ENCODE peak calls at places on chromosomes 11 and 22, in seven cellular contexts. H, X, G, L, K, A and T are unnamed samples.

GRCh38 chr11:34146866-34147265 is 41.4 kb downstream of the NAT10 start:
- DNase-seq in H (no peak), X (no peak), G (no peak), L (no peak), K (no peak), A (no peak), T (no peak)

GRCh38 chr11:86947541-86947940 is 7.7 kb downstream of the FZD4 start:
- DNase-seq in H (no peak), X (no peak), G (no peak), L (no peak), K (no peak), A (no peak), T (no peak)

GRCh38 chr11:5246772-5247478 is 2.7 kb downstream of the HBG1 start:
- DNase-seq in H (no peak), X (no peak), G (no peak), L (no peak), K (no peak), A (no peak), T (no peak)

GRCh38 chr22:37211853-37212173 is 464 bp downstream of the SSTR3 start:
- DNase-seq in H (no peak), X (no peak), G (no peak), L (no peak), K (no peak), A (no peak), T (no peak)

GRCh38 chr11:3939211-3939610 is 83.7 kb downstream of the STIM1 start:
- DNase-seq in H (no peak), X (no peak), G (no peak), L (no peak), K (no peak), A (no peak), T (no peak)

GRCh38 chr11:65133724-65134123 is 595 bp downstream of the SYVN1 start:
- DNase-seq in H (peak), X (no peak), G (no peak), L (no peak), K (no peak), A (no peak), T (no peak)

GRCh38 chr11:18429349-18429748 is 17.2 kb downstream of the LDHC start:
- DNase-seq in H (no peak), X (no peak), G (no peak), L (no peak), K (no peak), A (no peak), T (no peak)

GRCh38 chr11:117819096-117820040 is 5.2 kb downstream of the FXYD2 start:
- DNase-seq in H (peak), X (peak), G (peak), L (no peak), K (no peak), A (no peak), T (no peak)